ENCODE peak calls at places on chromosomes 12 and 14, in eight cellular contexts. G is stomach; O is right atrium auricular region; M is heart right ventricle; D is heart left ventricle; H is GM23248; C is left ventricle myocardium inferior; J is naive thymus-derived CD4-positive, alpha-beta T cell. N is an unnamed sample. For H3K36me3, the result is how much of the 10 kb centered on the place peaks cover.

GRCh38 chr14:92340938-92341337 is 18.0 kb downstream of the SLC24A4 start:
- DNase-seq in G (no peak), O (no peak), M (no peak), D (no peak), H (no peak), C (no peak), J (no peak), N (no peak)

GRCh38 chr12:71710276-71711125 is 24.6 kb downstream of the TMEM19 start:
- DNase-seq in G (no peak), O (no peak), M (no peak), D (no peak), H (peak), C (no peak), J (no peak), N (no peak)

GRCh38 chr12:11555743-11556625 is 93.5 kb upstream of the ETV6 start:
- DNase-seq in G (peak), O (no peak), M (no peak), D (no peak), H (peak), C (no peak), J (peak), N (no peak)

GRCh38 chr12:57611116-57611809 is at the start of gene ARHGEF25:
- DNase-seq in G (peak), O (no peak), M (peak), D (peak), H (peak), C (peak), J (peak), N (peak)

GRCh38 chr14:79356040-79356439 is 855.3 kb downstream of the DIO2 start:
- DNase-seq in G (no peak), O (no peak), M (no peak), D (no peak), H (no peak), C (no peak), J (no peak), N (no peak)

GRCh38 chr12:6267007-6267721 is 43.3 kb upstream of the PLEKHG6 start:
- DNase-seq in G (no peak), O (no peak), M (no peak), D (peak), H (peak), C (no peak), J (no peak), N (no peak)

GRCh38 chr12:3378655-3379054 is 112.3 kb upstream of the PRMT8 start:
- DNase-seq in G (no peak), O (no peak), M (no peak), D (no peak), H (no peak), C (no peak), J (no peak), N (no peak)

GRCh38 chr14:98822917-98823316 is 449.1 kb downstream of the BCL11B start:
- DNase-seq in G (no peak), O (no peak), M (no peak), D (no peak), H (no peak), C (no peak), J (no peak), N (no peak)

GRCh38 chr12:124321040-124321481 is 26.2 kb downstream of the RFLNA start:
- DNase-seq in G (peak), O (peak), M (peak), D (peak), H (peak), C (peak), J (peak), N (no peak)

GRCh38 chr14:23436327-23437141 is 1.1 kb upstream of the MYH7 start:
- DNase-seq in G (no peak), O (peak), M (peak), D (no peak), H (no peak), C (no peak), J (no peak), N (no peak)

GRCh38 chr14:71472281-71472960 is 459.8 kb upstream of the RGS6 start:
- DNase-seq in G (no peak), O (no peak), M (no peak), D (no peak), H (peak), C (no peak), J (no peak), N (no peak)

GRCh38 chr14:76272774-76273173 is 103.2 kb upstream of the ESRRB start:
- DNase-seq in G (no peak), O (no peak), M (no peak), D (no peak), H (no peak), C (no peak), J (no peak), N (no peak)

GRCh38 chr14:41558527-41558926 is 48.1 kb upstream of the LRFN5 start:
- DNase-seq in G (no peak), O (no peak), M (no peak), D (no peak), H (no peak), C (no peak), J (no peak), N (no peak)

GRCh38 chr14:92160619-92161018 is 38.9 kb downstream of the CPSF2 start:
- DNase-seq in G (no peak), O (no peak), M (no peak), D (no peak), H (peak), C (no peak), J (no peak), N (no peak)

GRCh38 chr12:117228239-117228638 is 38.0 kb upstream of the FBXO21 start:
- DNase-seq in G (no peak), O (no peak), M (no peak), D (no peak), H (peak), C (no peak), J (no peak), N (no peak)

GRCh38 chr14:65853407-65853955 is 441.0 kb downstream of the FUT8 start:
- DNase-seq in G (no peak), O (peak), M (no peak), D (no peak), H (no peak), C (no peak), J (no peak), N (no peak)

GRCh38 chr14:67589212-67589770 is 10.8 kb downstream of the PIGH start:
- DNase-seq in G (no peak), O (no peak), M (no peak), D (no peak), H (no peak), C (no peak), J (no peak), N (no peak)
- H3K36me3 ChIP-seq in G (half or more), O (under half), M (under half), D (half or more), H (under half), C (half or more), J (under half), N (under half)

GRCh38 chr12:52007982-52008510 is 1.3 kb downstream of the TAMALIN start:
- DNase-seq in G (no peak), O (no peak), M (no peak), D (no peak), H (no peak), C (no peak), J (no peak), N (no peak)

GRCh38 chr12:52010692-52011601 is 4.2 kb downstream of the TAMALIN start:
- DNase-seq in G (no peak), O (no peak), M (no peak), D (peak), H (no peak), C (no peak), J (no peak), N (no peak)

GRCh38 chr12:52011602-52012214 is 5.0 kb downstream of the TAMALIN start:
- DNase-seq in G (no peak), O (no peak), M (no peak), D (peak), H (no peak), C (no peak), J (no peak), N (no peak)

GRCh38 chr12:52009081-52009751 is 2.5 kb downstream of the TAMALIN start:
- DNase-seq in G (no peak), O (no peak), M (no peak), D (peak), H (no peak), C (no peak), J (no peak), N (no peak)

GRCh38 chr12:52010152-52010622 is 3.4 kb downstream of the TAMALIN start:
- DNase-seq in G (peak), O (peak), M (peak), D (peak), H (peak), C (peak), J (no peak), N (peak)
- H3K4me3 ChIP-seq in G (no peak), O (peak), M (peak), D (peak), H (no peak), C (peak), J (no peak), N (no peak)

GRCh38 chr12:55692631-55693322 is 14.9 kb downstream of the ITGA7 start:
- DNase-seq in G (no peak), O (no peak), M (no peak), D (no peak), H (no peak), C (no peak), J (no peak), N (no peak)

GRCh38 chr12:55696141-55696540 is 11.6 kb downstream of the ITGA7 start:
- DNase-seq in G (no peak), O (no peak), M (no peak), D (no peak), H (no peak), C (no peak), J (no peak), N (peak)

GRCh38 chr12:55694188-55694515 is 13.6 kb downstream of the ITGA7 start:
- DNase-seq in G (no peak), O (no peak), M (no peak), D (no peak), H (no peak), C (no peak), J (no peak), N (no peak)

GRCh38 chr12:55693323-55694187 is 14.1 kb downstream of the ITGA7 start:
- DNase-seq in G (no peak), O (no peak), M (no peak), D (no peak), H (no peak), C (no peak), J (no peak), N (no peak)

DNA sequence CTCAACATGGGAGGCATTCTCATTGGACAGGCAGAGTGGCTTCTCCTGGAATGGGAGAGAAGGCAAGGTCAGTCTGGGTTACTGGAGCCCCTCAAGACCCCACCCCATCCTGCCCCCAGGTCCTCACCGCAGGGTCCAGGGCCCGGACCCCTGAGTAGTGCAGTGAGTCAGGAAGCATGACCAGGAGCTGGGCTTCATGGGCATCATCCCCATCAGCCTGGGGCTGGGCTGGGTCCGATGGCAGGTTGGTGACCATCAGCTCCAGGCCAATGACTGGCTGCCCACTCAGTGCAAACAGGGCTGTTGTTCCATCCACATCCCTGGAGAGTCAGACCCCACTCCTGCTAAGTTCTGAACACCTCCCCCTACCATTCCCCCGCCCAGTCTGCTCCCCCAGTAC is 13.1 kb downstream of the ITGA7 start:
- DNase-seq in G (no peak), O (no peak), M (no peak), D (no peak), H (no peak), C (no peak), J (no peak), N (no peak)
- H3K36me3 ChIP-seq in G (under half), O (half or more), M (under half), D (half or more), H (under half), C (half or more), J (under half), N (under half)

GRCh38 chr14:61103541-61104339 is 122.7 kb downstream of the SLC38A6 start:
- DNase-seq in G (no peak), O (peak), M (no peak), D (no peak), H (peak), C (no peak), J (no peak), N (no peak)
- H3K4me3 ChIP-seq in G (no peak), O (no peak), M (no peak), D (no peak), H (peak), C (no peak), J (no peak), N (no peak)

DNA sequence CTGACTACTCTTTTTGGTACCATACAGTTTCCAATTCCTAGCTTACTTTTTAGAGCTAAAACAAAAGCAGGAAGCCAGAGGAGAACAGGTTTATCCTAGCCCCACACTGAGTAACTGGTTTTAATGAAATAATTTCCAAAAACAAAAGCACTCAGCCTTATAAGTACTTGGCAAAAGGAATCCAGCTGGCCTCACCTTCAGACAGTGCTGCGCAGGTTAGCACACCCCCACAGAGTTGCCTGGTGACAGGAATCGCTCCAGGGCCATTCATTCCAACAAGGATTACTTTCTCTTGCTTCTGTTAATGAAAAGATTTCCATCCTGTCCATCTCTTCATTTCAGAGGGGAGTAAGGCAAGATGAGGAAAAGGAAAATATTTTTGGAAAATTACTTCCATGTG is 84.6 kb downstream of the SCFD1 start:
- DNase-seq in G (no peak), O (no peak), M (no peak), D (no peak), H (no peak), C (no peak), J (no peak), N (no peak)
- H3K36me3 ChIP-seq in G (half or more), O (under half), M (under half), D (half or more), H (under half), C (under half), J (under half), N (under half)